ENCODE peak calls at places on chromosomes 12 and 14, in five cellular contexts. R is left ventricle myocardium superior, A is colonic mucosa, B is H9, G is HTR-8/SVneo. O is an unnamed sample.

GRCh38 chr12:68521848-68522502 is 88.7 kb upstream of the RAP1B start:
- DNase-seq in R (no peak), A (no peak), B (no peak), G (no peak), O (no peak)

GRCh38 chr12:65907465-65907864 is 83.2 kb downstream of the HMGA2 start:
- DNase-seq in R (no peak), A (no peak), B (no peak), G (no peak), O (no peak)

GRCh38 chr12:7142809-7143465 is 12.8 kb downstream of the CLSTN3 start:
- DNase-seq in R (no peak), A (no peak), B (no peak), G (no peak), O (no peak)

GRCh38 chr14:81323621-81324400 is 76.3 kb downstream of the STON2 start:
- DNase-seq in R (no peak), A (peak), B (peak), G (peak), O (peak)

GRCh38 chr12:50297027-50297426 is 13.7 kb upstream of the LIMA1 start:
- DNase-seq in R (no peak), A (peak), B (no peak), G (no peak), O (no peak)

GRCh38 chr12:94157891-94158495 is 9.6 kb downstream of the PLXNC1 start:
- DNase-seq in R (no peak), A (no peak), B (no peak), G (no peak), O (peak)

GRCh38 chr12:64820593-64820992 is 3.9 kb upstream of the TBC1D30 start:
- DNase-seq in R (no peak), A (no peak), B (no peak), G (no peak), O (no peak)

GRCh38 chr12:75478395-75478794 is 2.2 kb upstream of the GLIPR1 start:
- DNase-seq in R (no peak), A (no peak), B (no peak), G (no peak), O (no peak)

GRCh38 chr12:124861898-124862676 is 1.6 kb downstream of the SCARB1 start:
- DNase-seq in R (no peak), A (no peak), B (no peak), G (no peak), O (no peak)

GRCh38 chr14:91227183-91227628 is 17.3 kb downstream of the GPR68 start:
- DNase-seq in R (no peak), A (no peak), B (no peak), G (no peak), O (no peak)

O was measured in NCI-H2227 treated with DMSO at 0.1 percent for 48 hours.